ENCODE peak calls at places on chromosomes 1 and 21, in four cellular contexts. C, T, F and L are unnamed samples.

GRCh38 chr1:17141441-17142197 is 22.4 kb upstream of the PADI2 start:
- DNase-seq in F (no peak), T (no peak), C (no peak), L (no peak)

GRCh38 chr1:186519981-186520380 is 59.1 kb upstream of the PDC start:
- DNase-seq in C (no peak), F (no peak), T (no peak), L (no peak)

GRCh38 chr1:21292991-21293536 is 2.8 kb upstream of the ECE1 start:
- DNase-seq in F (no peak), C (no peak), T (no peak), L (no peak)

GRCh38 chr21:28375708-28376385 is 616.8 kb downstream of the LTN1 start:
- DNase-seq in F (no peak), T (no peak), C (no peak), L (no peak)

GRCh38 chr1:92749024-92749634 is 35.8 kb downstream of the EVI5 start:
- DNase-seq in F (no peak), T (no peak), C (no peak), L (no peak)

GRCh38 chr1:41683681-41684500 is 199.4 kb upstream of the EDN2 start:
- DNase-seq in T (peak; percentile 41), C (no peak), F (no peak), L (no peak)

GRCh38 chr1:202317941-202318925 is 23.5 kb downstream of the UBE2T start:
- DNase-seq in C (peak; percentile 60), F (no peak), T (no peak), L (no peak)

GRCh38 chr1:108017698-108018097 is 52.7 kb upstream of the VAV3 start:
- DNase-seq in F (no peak), C (no peak), T (no peak), L (no peak)

GRCh38 chr1:113758631-113759340 is 500 bp downstream of the PHTF1 start:
- DNase-seq in F (peak; percentile 82), T (peak; percentile 77), C (peak; percentile 77), L (no peak)

GRCh38 chr1:118151312-118151937 is 33.6 kb downstream of the SPAG17 start:
- DNase-seq in F (peak; percentile 44), T (peak; percentile 34), C (no peak), L (no peak)

GRCh38 chr1:3310718-3311400 is 143.6 kb upstream of the ARHGEF16 start:
- DNase-seq in T (peak; percentile 22), C (no peak), F (no peak), L (no peak)

GRCh38 chr1:159941867-159942560 is 3.4 kb downstream of the IGSF9 start:
- DNase-seq in F (no peak), T (no peak), C (no peak), L (no peak)

GRCh38 chr1:38128926-38129453 is 82.4 kb upstream of the POU3F1 start:
- DNase-seq in F (no peak), T (no peak), C (no peak), L (no peak)

GRCh38 chr1:29602203-29602602 is 365.9 kb downstream of the PTPRU start:
- DNase-seq in C (peak; percentile 8), T (no peak), F (no peak), L (no peak)

GRCh38 chr1:36497207-36497606 is 14.5 kb upstream of the CSF3R start:
- DNase-seq in F (no peak), T (no peak), C (no peak), L (no peak)

GRCh38 chr1:241695454-241696171 is 43.5 kb downstream of the WDR64 start:
- DNase-seq in F (no peak), C (no peak), T (no peak), L (no peak)

GRCh38 chr1:84632975-84633427 is 57.3 kb downstream of the SSX2IP start:
- DNase-seq in T (no peak), F (no peak), C (no peak), L (no peak)

GRCh38 chr21:21165063-21165645 is 166.9 kb downstream of the NCAM2 start:
- DNase-seq in F (peak; percentile 55), C (peak; percentile 66), T (peak; percentile 34), L (no peak)

GRCh38 chr1:99004270-99005141 is at the start of gene PLPPR5:
- DNase-seq in F (no peak), C (no peak), T (no peak), L (no peak)

GRCh38 chr1:34779526-34779925 is 1.5 kb upstream of the GJB3 start:
- DNase-seq in C (peak; percentile 35), F (no peak), T (no peak), L (no peak)

GRCh38 chr21:36385233-36385908 is at the start of gene CHAF1B:
- DNase-seq in T (peak; percentile 68), C (peak; percentile 86), F (peak; percentile 81), L (no peak)

GRCh38 chr1:211632808-211633522 is 42.5 kb downstream of the NEK2 start:
- DNase-seq in C (no peak), T (peak; percentile 87), F (no peak), L (no peak)

DNA sequence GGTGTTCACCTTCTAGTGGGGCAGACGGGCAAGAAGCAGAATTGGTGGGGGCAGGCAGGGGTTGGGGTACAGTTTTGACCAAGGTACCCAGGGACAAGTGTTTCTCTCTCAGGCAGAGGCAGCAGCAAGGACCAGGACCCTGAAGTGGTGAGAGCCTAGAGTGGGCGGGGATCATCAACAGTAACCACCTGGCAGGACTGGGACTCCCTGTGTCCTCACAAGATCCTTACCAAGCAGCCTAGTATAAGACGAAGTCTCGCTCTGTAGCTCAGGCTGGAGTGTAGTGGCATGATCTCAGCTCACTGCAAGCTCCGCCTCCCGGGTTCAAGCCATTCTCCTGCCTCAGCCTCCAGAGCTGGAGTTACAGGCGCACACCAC is 3.2 kb upstream of the NADK start:
- DNase-seq in T (no peak), C (no peak), F (no peak), L (no peak)
- H3K4me1 ChIP-seq in T (peaks cover 62% of the 10 kb centered on the region), C (peaks cover 44% of the 10 kb centered on the region), F (no peaks in the 10 kb centered on the region), L (peaks cover 71% of the 10 kb centered on the region)

GRCh38 chr1:225880210-225880584 is 2.0 kb downstream of the TMEM63A start:
- DNase-seq in F (peak; percentile 44), T (peak; percentile 40), C (no peak), L (no peak)

GRCh38 chr1:225882699-225883615 is 777 bp upstream of the TMEM63A start:
- DNase-seq in T (peak; percentile 60), C (peak; percentile 78), F (peak; percentile 73), L (no peak)

GRCh38 chr1:225880636-225881035 is 1.5 kb downstream of the TMEM63A start:
- DNase-seq in F (no peak), C (no peak), T (no peak), L (no peak)

GRCh38 chr1:225882008-225882698 is at the start of gene TMEM63A:
- DNase-seq in C (peak; percentile 96), T (peak; percentile 95), F (peak; percentile 96), L (peak; percentile 54)

DNA sequence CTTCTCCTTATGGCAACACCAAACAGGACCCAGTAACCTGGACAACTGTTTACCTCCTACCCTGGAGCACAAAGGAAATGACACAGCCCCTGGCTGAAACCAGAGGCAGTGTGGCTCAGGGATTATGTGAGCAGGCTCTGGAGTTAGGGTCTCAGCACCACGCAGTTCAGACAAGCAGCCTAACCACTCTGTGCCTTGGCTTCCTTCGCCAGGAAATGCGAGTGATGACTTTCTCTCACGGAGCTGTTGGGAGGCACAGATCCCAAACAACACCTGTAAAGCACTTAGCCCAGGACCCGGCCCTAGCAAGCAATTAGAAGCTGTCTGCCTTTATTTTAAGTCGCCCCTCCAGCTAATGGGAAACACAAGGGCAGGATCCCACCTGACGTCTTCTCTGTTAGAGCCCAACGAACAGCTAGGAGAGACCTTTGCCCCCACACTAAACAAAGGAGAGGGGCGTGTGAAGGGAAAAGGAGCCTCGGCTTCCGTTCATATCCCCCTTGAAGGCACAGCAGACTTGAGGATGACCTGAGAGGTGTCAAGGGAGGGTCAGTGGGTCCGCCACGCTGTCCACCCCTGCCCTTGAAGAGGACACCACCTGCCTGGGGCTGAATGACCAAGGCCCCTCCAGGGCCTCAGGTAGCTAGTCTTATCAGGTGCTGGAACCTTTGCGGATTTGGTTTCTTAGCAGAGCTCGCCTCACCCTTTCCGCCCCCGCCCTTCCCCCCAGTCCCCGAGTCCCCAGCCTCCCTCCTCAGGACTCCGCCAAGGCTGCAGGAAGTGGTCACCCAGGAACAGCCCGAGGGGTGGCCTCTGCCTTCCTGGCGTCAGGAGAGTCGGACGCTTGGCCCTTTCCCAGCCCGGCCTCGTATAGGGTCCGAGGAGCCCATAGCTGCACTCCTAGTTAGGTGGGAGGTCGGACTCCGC is 836 bp downstream of the TMEM63A start:
- DNase-seq in F (peak; percentile 83), T (peak; percentile 68), C (peak; percentile 78), L (no peak)
- H3K4me1 ChIP-seq in F (no peaks in the 10 kb centered on the region), T (peaks cover 56% of the 10 kb centered on the region), C (peaks cover 46% of the 10 kb centered on the region), L (peaks cover 39% of the 10 kb centered on the region)

DNA sequence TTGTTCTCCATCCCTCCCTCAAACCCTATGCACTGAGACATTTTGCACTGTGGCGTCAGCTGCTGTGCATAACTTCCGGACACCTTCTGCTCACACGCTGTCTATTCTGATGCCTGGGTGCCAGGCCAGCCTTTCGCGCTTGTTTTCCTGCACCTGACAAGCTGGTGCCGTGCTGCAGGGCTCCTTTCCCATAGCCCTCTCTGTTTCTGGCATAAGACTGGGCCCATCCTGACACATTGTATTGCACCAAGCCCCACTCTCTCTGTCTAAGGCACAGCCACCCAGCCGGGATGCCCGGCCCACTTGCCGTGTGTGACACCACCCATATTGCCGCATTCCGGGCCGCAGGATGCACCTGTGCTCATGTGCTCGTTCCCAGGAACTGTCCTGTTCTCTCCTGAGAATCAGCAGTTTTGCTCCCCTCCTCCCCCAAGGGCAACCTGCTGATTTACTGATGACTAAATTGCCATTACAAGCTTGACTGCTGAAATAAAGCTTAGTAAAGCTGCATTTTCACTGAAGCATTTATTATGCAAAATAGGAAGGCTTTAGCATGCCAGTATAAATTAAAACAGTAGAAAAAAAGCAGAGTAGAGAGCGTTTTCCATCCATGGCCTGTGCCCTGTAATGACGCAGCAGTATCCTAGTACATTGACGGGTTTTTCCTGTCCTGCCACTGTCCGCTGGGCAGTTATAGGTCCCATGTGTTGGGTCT is 88.0 kb downstream of the CD247 start:
- DNase-seq in T (no peak), C (no peak), F (no peak), L (no peak)
- H3K4me1 ChIP-seq in T (peaks cover 9% of the 10 kb centered on the region), C (no peaks in the 10 kb centered on the region), F (no peaks in the 10 kb centered on the region), L (peaks cover 10% of the 10 kb centered on the region)

DNA sequence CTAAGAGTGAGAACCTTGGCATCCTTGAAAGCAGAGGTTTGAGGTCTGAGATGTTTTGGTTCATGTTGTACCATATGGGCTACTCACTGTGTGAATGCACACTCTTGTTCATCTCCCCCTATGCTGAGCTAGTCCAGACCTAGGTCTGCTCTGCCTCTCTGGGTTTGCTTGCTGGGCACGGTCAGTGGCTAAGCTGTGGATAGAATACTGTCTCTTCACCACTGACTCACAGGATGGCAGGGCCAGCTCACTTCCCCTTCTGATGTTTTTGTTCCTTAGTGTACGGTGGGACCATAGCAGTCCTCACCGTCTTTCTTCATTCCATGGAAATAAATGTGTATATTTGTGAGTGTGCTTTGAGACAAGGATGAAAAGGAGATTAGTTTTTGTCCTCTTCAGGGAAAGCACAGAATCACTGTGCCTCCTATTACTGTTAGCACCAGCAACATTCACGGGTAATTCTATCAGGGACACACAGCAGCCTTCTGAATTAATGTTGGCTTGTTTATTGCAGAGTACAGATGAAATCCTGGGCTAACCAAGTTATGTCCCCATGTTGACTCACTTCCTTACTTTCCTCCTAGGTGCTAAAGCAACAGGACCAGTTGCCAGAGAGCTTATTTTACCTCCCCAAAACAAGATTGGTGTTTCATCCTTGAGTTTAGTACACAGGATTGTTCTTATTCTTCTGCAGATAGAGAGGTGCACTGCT is 56.9 kb upstream of the IVNS1ABP start:
- DNase-seq in C (peak; percentile 66), T (no peak), F (peak; percentile 66), L (no peak)
- H3K4me1 ChIP-seq in C (peaks cover 4% of the 10 kb centered on the region), T (no peaks in the 10 kb centered on the region), F (no peaks in the 10 kb centered on the region), L (peaks cover 18% of the 10 kb centered on the region)

DNA sequence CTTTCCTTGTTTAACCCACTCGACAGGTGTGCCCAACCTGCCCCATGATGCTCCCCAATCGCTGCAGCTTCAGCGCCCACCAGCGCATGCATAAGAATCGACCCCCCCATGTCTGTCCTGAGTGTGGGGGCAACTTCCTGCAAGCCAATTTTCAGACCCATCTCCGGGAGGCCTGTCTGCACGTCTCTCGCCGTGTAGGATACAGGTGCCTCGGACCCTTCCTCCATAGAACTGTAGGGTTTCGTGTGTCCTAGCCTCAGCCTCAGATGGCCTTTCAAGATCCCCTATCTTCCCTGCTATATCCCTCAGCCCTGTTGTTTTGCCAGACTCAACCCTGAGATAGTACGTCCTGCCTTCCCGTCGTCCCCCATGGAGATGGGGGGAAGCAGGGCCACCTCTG is 6.4 kb downstream of the ZNF687 start:
- DNase-seq in C (no peak), T (no peak), F (no peak), L (no peak)
- H3K4me1 ChIP-seq in C (peaks cover 10% of the 10 kb centered on the region), T (peaks cover 6% of the 10 kb centered on the region), F (no peaks in the 10 kb centered on the region), L (peaks cover 7% of the 10 kb centered on the region)